ENCODE peak calls at places on chromosomes 12 and 14, in six cellular contexts. C is IMR-90; Q is CD8-positive, alpha-beta T cell; W is lung; D is neural progenitor cell; S is neuronal stem cell. O is an unnamed sample. For H3K4me1, the result is how much of the 10 kb centered on the place peaks cover.

GRCh38 chr14:61616524-61617185 is 78.7 kb upstream of the HIF1A start:
- DNase-seq in W (no peak), C (peak), D (no peak), S (no peak), Q (no peak), O (no peak)

GRCh38 chr12:53052419-53053222 is 2.8 kb downstream of the TNS2 start:
- DNase-seq in Q (no peak), W (peak), D (no peak), S (no peak), C (peak), O (no peak)

GRCh38 chr14:61381589-61381988 is 60.2 kb downstream of the PRKCH start:
- DNase-seq in D (no peak), Q (no peak), S (no peak), W (no peak), C (no peak), O (no peak)

GRCh38 chr12:81888341-81888740 is 129.2 kb upstream of the PPFIA2 start:
- DNase-seq in D (no peak), W (no peak), S (no peak), Q (no peak), C (no peak), O (no peak)

GRCh38 chr12:41981758-41982157 is 162.9 kb downstream of the GXYLT1 start:
- DNase-seq in W (no peak), Q (no peak), D (no peak), C (peak), S (no peak), O (no peak)

GRCh38 chr14:32818576-32818975 is 120.1 kb upstream of the NPAS3 start:
- DNase-seq in S (no peak), Q (no peak), W (no peak), D (no peak), C (no peak), O (no peak)

GRCh38 chr14:96410119-96410518 is 18.2 kb downstream of the AK7 start:
- DNase-seq in Q (no peak), S (no peak), W (no peak), D (no peak), C (no peak), O (no peak)

GRCh38 chr12:71731439-71732356 is 23.0 kb upstream of the RAB21 start:
- DNase-seq in D (peak), C (peak), Q (no peak), S (no peak), W (no peak), O (no peak)

GRCh38 chr12:41206298-41206697 is 18.2 kb downstream of the PDZRN4 start:
- DNase-seq in C (no peak), D (no peak), Q (no peak), W (no peak), S (no peak), O (no peak)

GRCh38 chr12:40253936-40254335 is 29.1 kb downstream of the LRRK2 start:
- DNase-seq in S (no peak), Q (no peak), D (no peak), C (peak), W (no peak), O (no peak)

GRCh38 chr14:88974991-88975835 is 150.8 kb downstream of the TTC8 start:
- DNase-seq in D (no peak), S (no peak), Q (no peak), W (no peak), C (no peak), O (no peak)

GRCh38 chr12:570949-571794 is 92.1 kb downstream of the NINJ2 start:
- DNase-seq in W (peak), D (peak), Q (no peak), S (no peak), C (peak), O (no peak)

GRCh38 chr12:122518908-122519307 is 7.8 kb downstream of the RSRC2 start:
- DNase-seq in Q (no peak), D (no peak), C (peak), W (no peak), S (no peak), O (no peak)

GRCh38 chr14:27056586-27056985 is 458.8 kb upstream of the NOVA1 start:
- DNase-seq in Q (no peak), W (no peak), D (no peak), C (no peak), S (no peak), O (no peak)

GRCh38 chr12:22101749-22102243 is 55.8 kb downstream of the CMAS start:
- DNase-seq in C (peak), S (no peak), D (no peak), Q (no peak), W (peak), O (no peak)

GRCh38 chr14:52131640-52132320 is 62.9 kb upstream of the NID2 start:
- DNase-seq in S (peak), Q (peak), W (peak), C (peak), D (peak), O (peak)

GRCh38 chr12:2301531-2302461 is 249.0 kb downstream of the CACNA1C start:
- DNase-seq in C (peak), Q (no peak), W (no peak), D (no peak), S (no peak), O (no peak)

GRCh38 chr14:99436247-99437180 is 44.1 kb downstream of the SETD3 start:
- DNase-seq in Q (no peak), S (no peak), C (peak), W (peak), D (no peak), O (peak)

GRCh38 chr12:19322376-19322775 is 116.9 kb upstream of the AEBP2 start:
- DNase-seq in D (no peak), Q (no peak), W (no peak), S (no peak), C (no peak), O (no peak)

GRCh38 chr12:39372204-39372925 is 70.6 kb downstream of the KIF21A start:
- DNase-seq in Q (no peak), W (no peak), S (no peak), D (no peak), C (no peak), O (no peak)

GRCh38 chr12:93163260-93164036 is 214.3 kb upstream of the NUDT4 start:
- DNase-seq in S (no peak), W (no peak), C (peak), Q (no peak), D (no peak), O (no peak)

GRCh38 chr12:109932878-109933503 is 32.9 kb downstream of the TCHP start:
- DNase-seq in Q (no peak), S (no peak), C (no peak), D (no peak), W (no peak), O (no peak)

GRCh38 chr12:5200276-5201087 is 156.8 kb downstream of the KCNA5 start:
- DNase-seq in D (peak), C (peak), S (peak), Q (no peak), W (no peak), O (peak)

GRCh38 chr14:22549981-22550670 is 38.9 kb downstream of the DAD1 start:
- DNase-seq in S (no peak), W (no peak), D (no peak), Q (no peak), C (peak), O (peak)

GRCh38 chr12:19764408-19764807 is 325.1 kb downstream of the AEBP2 start:
- DNase-seq in Q (no peak), D (no peak), S (no peak), W (no peak), C (peak), O (no peak)

GRCh38 chr14:69372146-69372545 is 26.0 kb downstream of the ERH start:
- DNase-seq in S (no peak), D (no peak), C (no peak), W (no peak), Q (no peak), O (no peak)

GRCh38 chr14:90513151-90514014 is 116.6 kb downstream of the CALM1 start:
- DNase-seq in W (peak), S (no peak), C (peak), D (peak), Q (no peak), O (no peak)

GRCh38 chr12:10641735-10642500 is 28.5 kb upstream of the MAGOHB start:
- DNase-seq in Q (no peak), S (no peak), D (no peak), W (no peak), C (peak), O (no peak)

GRCh38 chr14:45211295-45211694 is 41.7 kb downstream of the MIS18BP1 start:
- DNase-seq in S (no peak), D (no peak), C (no peak), Q (no peak), W (no peak), O (no peak)

GRCh38 chr12:26642361-26642760 is 190.6 kb downstream of the ITPR2 start:
- DNase-seq in Q (no peak), C (peak), W (no peak), D (no peak), S (no peak), O (no peak)

GRCh38 chr14:23483216-23483854 is 13.8 kb downstream of the NGDN start:
- DNase-seq in W (no peak), S (peak), C (peak), Q (no peak), D (peak), O (peak)

GRCh38 chr14:102568115-102568614 is 24.3 kb upstream of the RCOR1 start:
- DNase-seq in Q (peak), S (no peak), C (no peak), D (no peak), W (peak), O (no peak)

GRCh38 chr12:2641209-2641608 is 153.6 kb upstream of the FKBP4 start:
- DNase-seq in D (peak), Q (no peak), S (no peak), C (peak), W (no peak), O (no peak)

GRCh38 chr12:4852308-4852707 is 57.4 kb upstream of the KCNA1 start:
- DNase-seq in Q (no peak), D (no peak), W (no peak), S (no peak), C (no peak), O (no peak)

GRCh38 chr12:115114140-115114539 is 430.2 kb upstream of the TBX3 start:
- DNase-seq in Q (no peak), D (no peak), S (no peak), W (no peak), C (no peak), O (no peak)

DNA sequence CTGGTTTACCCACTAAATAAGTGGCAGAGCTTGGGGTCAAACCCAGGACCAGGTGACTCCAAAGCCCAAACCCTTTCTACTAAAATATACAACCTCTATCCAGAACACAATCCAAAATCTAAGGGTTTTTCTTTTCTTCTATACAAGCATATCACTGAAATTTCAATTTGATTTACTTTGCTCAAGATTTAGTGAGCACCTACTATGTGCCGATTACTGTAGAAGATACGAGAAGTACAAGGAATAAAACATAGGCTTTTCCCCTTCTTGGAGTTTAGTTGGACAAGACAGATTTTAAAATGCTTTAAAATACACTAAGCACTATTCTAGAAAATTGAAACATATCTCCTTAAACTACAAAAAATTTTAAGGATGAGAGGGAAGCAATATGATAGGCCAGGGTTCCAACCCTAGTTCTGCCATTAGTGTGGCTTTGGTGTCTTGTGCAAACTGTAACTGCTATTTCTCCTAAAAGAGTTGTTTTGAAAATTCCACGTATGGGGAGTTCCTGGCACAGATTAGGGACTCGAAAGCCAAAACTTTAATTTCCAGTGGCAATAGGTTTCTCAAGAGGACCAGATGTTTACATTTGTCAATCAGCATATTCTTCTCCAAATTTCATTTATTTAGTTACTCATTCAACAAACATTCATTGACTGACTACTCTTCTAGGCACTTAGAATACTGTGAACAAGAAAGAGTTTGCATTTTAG is 2.6 kb downstream of the L3HYPDH start:
- DNase-seq in D (no peak), S (no peak), W (no peak), Q (no peak), C (peak), O (no peak)
- H3K4me3 ChIP-seq in D (no peak), S (no peak), W (no peak), Q (no peak), C (peak), O (peak)

DNA sequence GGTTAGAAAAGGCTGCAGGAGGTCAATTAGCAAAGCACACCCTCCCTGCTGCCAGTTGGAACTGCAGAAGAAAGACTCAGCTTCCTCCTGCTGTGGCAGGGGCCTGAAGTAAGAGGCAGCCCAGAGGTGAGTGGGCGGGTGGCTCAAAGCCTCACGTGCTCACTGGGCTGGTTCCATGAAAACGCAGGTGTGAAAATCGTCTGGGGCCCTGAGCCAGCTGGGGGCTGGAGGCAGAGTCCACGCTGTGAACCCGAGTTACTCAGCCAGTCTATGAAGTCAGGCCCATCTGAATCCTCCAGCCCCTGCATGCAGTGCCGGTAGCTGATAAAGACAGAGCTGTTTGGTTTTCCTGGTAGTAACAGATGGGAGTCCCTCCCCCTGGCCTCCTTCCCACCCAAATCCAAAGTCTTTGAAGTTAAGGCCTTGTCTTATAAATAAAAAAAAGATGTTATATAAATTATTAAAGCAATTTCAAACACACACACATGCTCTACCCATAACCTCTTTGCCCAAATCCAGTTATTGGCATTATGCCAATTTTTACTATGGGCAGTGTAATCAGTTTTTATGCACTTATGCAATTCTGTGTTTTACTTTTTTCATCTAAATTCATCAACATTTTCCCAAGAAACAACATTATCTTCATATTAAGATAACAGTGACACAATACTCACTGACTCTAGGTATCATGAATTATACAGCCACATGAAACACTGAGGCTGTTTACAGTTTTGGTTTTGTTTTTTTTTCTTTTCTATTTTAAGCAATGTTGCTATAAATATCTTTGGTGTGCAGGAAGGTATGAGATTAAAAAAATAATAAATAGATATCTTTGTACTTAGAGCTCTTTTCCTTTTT is 57.9 kb upstream of the PNMA1 start:
- DNase-seq in S (no peak), D (peak), C (peak), Q (peak), W (no peak), O (peak)
- H3K27ac ChIP-seq in S (no peak), D (no peak), C (peak), Q (peak), W (peak), O (peak)

DNA sequence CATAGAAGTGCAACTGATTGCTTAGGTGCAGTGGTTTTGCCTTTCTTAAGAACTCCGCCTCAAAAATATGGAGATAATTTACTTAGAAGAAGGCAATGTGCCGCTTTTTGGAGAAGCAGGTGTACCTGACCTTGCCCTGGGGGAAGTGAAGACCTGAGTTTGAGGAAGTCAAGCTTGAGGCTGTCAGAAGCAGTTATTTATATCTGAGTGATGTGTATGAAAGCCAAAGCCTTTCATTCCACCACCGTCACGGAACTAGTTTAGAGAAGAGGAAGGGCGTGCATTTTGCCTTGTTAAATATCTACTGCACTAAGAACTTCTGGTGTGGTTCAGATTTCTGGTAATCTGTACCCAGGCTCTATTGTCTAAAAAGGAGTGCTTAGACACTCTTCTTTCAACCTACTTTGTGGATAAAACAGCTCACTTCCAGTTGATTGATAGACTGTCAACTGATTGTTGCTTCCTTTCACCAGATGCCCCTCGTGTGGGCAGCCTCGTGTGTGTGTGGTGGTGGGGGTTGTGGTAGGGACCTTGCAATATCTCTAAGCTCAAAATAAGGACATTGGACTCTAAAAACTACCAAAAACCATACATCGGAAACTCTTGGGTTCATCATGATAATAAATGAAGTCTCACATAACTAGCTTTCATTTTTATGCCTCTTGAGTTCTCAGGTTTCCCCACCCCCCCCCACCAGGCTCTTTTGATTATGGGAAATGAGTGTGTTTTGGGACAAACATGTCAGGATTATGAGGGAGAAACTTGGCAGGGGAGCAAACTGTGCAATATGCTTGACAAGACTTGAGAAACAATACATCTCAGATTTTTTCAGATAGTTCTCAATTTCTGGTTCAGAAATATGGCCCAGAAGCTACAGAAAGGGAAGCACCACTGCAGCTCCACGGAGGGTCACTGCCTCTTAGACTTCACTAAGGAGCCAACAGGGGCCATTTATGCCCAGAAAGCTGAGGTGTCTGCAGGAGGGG is 78.6 kb downstream of the ARF6 start:
- DNase-seq in D (no peak), Q (peak), C (peak), W (no peak), S (no peak), O (peak)
- H3K4me1 ChIP-seq in D (under half), Q (under half), C (under half), W (under half), S (under half), O (under half)

GRCh38 chr12:48004039-48004940 is at the start of gene COL2A1:
- DNase-seq in Q (no peak), C (peak), W (no peak), D (peak), S (peak), O (peak)

GRCh38 chr12:48003226-48004038 is 844 bp downstream of the COL2A1 start:
- DNase-seq in S (peak), C (no peak), Q (no peak), W (no peak), D (peak), O (peak)

GRCh38 chr12:48001426-48002178 is 2.7 kb downstream of the COL2A1 start:
- DNase-seq in C (no peak), S (peak), W (no peak), D (peak), Q (no peak), O (no peak)

GRCh38 chr12:48002179-48002601 is 2.1 kb downstream of the COL2A1 start:
- DNase-seq in D (peak), W (no peak), S (peak), Q (no peak), C (no peak), O (no peak)

DNA sequence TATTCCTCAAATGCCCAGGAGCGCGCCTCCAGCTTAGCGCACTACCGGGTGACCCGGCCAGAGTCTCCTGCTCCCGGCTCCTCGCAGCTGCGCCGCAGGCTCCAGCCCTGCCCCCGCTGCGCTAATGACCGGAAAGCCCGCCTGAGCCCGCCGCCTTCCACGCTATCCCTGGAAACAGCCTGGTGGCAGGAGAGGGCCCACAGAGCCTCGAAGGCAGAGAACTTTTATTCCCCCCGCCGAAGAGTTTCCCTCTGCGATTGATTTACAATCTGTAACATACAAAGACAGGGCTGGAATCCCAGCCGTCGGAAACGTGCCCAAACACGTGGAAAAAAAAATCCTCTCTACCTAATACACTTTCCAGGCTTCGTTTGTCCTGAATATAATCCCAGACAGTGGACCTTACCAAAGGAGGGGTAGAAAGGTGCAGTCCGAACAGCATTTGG is 1.5 kb downstream of the COL2A1 start:
- DNase-seq in C (peak), W (no peak), D (peak), Q (no peak), S (no peak), O (no peak)
- H3K4me3 ChIP-seq in C (no peak), W (no peak), D (peak), Q (no peak), S (peak), O (no peak)

GRCh38 chr14:21098892-21099595 is 589 bp upstream of the ZNF219 start:
- DNase-seq in C (no peak), W (no peak), D (no peak), S (no peak), Q (no peak), O (no peak)

GRCh38 chr14:21101802-21102413 is 1.0 kb downstream of the TMEM253 start:
- DNase-seq in D (no peak), W (no peak), C (no peak), S (no peak), Q (no peak), O (no peak)

GRCh38 chr14:21099596-21099985 is 1.1 kb upstream of the ZNF219 start:
- DNase-seq in W (no peak), S (no peak), Q (no peak), D (no peak), C (no peak), O (no peak)

GRCh38 chr14:21102472-21103164 is 1.8 kb downstream of the TMEM253 start:
- DNase-seq in C (no peak), D (peak), W (no peak), Q (no peak), S (no peak), O (no peak)

GRCh38 chr14:21100931-21101330 is at the start of gene TMEM253:
- DNase-seq in W (no peak), D (no peak), C (no peak), S (no peak), Q (no peak), O (no peak)
- H3K27ac ChIP-seq in W (no peak), D (peak), C (no peak), S (no peak), Q (no peak), O (no peak)

GRCh38 chr14:77003960-77004710 is 24.4 kb downstream of the IRF2BPL start:
- DNase-seq in Q (no peak), S (no peak), W (peak), C (peak), D (no peak), O (no peak)
- H3K4me1 ChIP-seq in Q (under half), S (under half), W (under half), C (under half), D (under half), O (under half)